ENCODE peak calls at places on chromosome 12, in four cellular contexts. T, B, E and C are unnamed samples.

GRCh38 chr12:121512561-121512960 is 68.3 kb downstream of the KDM2B start:
- DNase-seq in T (no peak), B (peak), E (no peak), C (no peak)

GRCh38 chr12:9651265-9651729 is 18.2 kb upstream of the CLEC2D start:
- DNase-seq in T (no peak), B (peak), E (no peak), C (no peak)

GRCh38 chr12:70724444-70724843 is 87.2 kb upstream of the PTPRB start:
- DNase-seq in T (no peak), B (peak), E (no peak), C (no peak)

GRCh38 chr12:132508860-132509732 is 19.1 kb downstream of the FBRSL1 start:
- DNase-seq in T (no peak), B (no peak), E (no peak), C (no peak)

GRCh38 chr12:27009926-27010325 is 4.3 kb downstream of the TM7SF3 start:
- DNase-seq in T (no peak), B (no peak), E (no peak), C (no peak)

GRCh38 chr12:132446535-132447326 is 43.2 kb upstream of the FBRSL1 start:
- DNase-seq in T (no peak), B (no peak), E (no peak), C (no peak)

GRCh38 chr12:87469295-87469694 is 559.9 kb downstream of the C12orf50 start:
- DNase-seq in T (no peak), B (peak), E (no peak), C (no peak)

GRCh38 chr12:78671295-78671694 is 193.3 kb upstream of the SYT1 start:
- DNase-seq in T (no peak), B (peak), E (no peak), C (peak)

GRCh38 chr12:29110506-29111442 is 38.3 kb upstream of the FAR2 start:
- DNase-seq in T (no peak), B (no peak), E (no peak), C (no peak)

GRCh38 chr12:12720052-12720451 is 2.9 kb downstream of the CDKN1B start:
- DNase-seq in T (no peak), B (peak), E (no peak), C (no peak)

GRCh38 chr12:114447274-114447716 is 41.4 kb upstream of the TBX5 start:
- DNase-seq in T (no peak), B (no peak), E (no peak), C (no peak)

GRCh38 chr12:79371226-79371625 is 319.5 kb downstream of the PAWR start:
- DNase-seq in T (no peak), B (no peak), E (no peak), C (no peak)

GRCh38 chr12:49017764-49018281 is 753 bp downstream of the PRKAG1 start:
- DNase-seq in T (peak), B (peak), E (no peak), C (no peak)